ENCODE peak calls at places on chromosomes 6 and 20, in six cellular contexts. K, B, L, T, P and A are unnamed samples.

GRCh38 chr6:135289816-135290215 is 108.7 kb downstream of the MYB start:
- DNase-seq in T (no peak), P (peak; percentile 61), K (no peak), L (no peak), B (no peak), A (no peak)

GRCh38 chr6:111871725-111872520 is 1.3 kb downstream of the FYN start:
- DNase-seq in K (peak; percentile 8), P (peak; percentile 55), L (peak; percentile 53), T (no peak), B (no peak), A (no peak)

GRCh38 chr20:32344835-32345506 is 13.2 kb upstream of the ASXL1 start:
- DNase-seq in K (peak; percentile 6), P (peak; percentile 20), T (no peak), L (no peak), B (no peak), A (peak; percentile 57)

GRCh38 chr6:46421239-46421638 is 70.0 kb downstream of the RCAN2 start:
- DNase-seq in P (peak; percentile 15), T (no peak), B (no peak), L (no peak), K (no peak), A (no peak)

GRCh38 chr20:54366669-54367068 is 108.7 kb upstream of the DOK5 start:
- DNase-seq in L (no peak), B (no peak), K (no peak), P (no peak), T (no peak), A (no peak)

GRCh38 chr20:36303020-36303595 is 3.0 kb upstream of the DLGAP4 start:
- DNase-seq in K (no peak), B (peak; percentile 37), L (no peak), T (no peak), P (no peak), A (no peak)

GRCh38 chr6:33279971-33280511 is 3.1 kb downstream of the B3GALT4 start:
- DNase-seq in K (no peak), B (peak; percentile 63), L (no peak), P (peak; percentile 69), T (no peak), A (no peak)

GRCh38 chr6:129929433-129929832 is 68.3 kb upstream of the TMEM244 start:
- DNase-seq in T (no peak), L (no peak), K (no peak), P (peak; percentile 97), B (no peak), A (no peak)

GRCh38 chr6:95593025-95593424 is 15.7 kb downstream of the MANEA start:
- DNase-seq in L (no peak), B (no peak), P (no peak), T (no peak), K (no peak), A (no peak)

GRCh38 chr6:5084787-5085637 is at the start of gene PPP1R3G:
- DNase-seq in P (peak; percentile 58), T (no peak), L (no peak), B (peak; percentile 55), K (peak; percentile 45), A (no peak)

GRCh38 chr6:107769053-107769658 is 55.0 kb downstream of the SCML4 start:
- DNase-seq in L (no peak), T (no peak), K (no peak), P (no peak), B (no peak), A (no peak)

GRCh38 chr6:46056906-46057529 is 41.4 kb upstream of the CLIC5 start:
- DNase-seq in K (no peak), T (no peak), L (no peak), B (no peak), P (no peak), A (no peak)

GRCh38 chr20:37352611-37352980 is 6.7 kb downstream of the SRC start:
- DNase-seq in B (no peak), K (no peak), L (no peak), P (no peak), T (no peak), A (peak; percentile 79)

GRCh38 chr6:168363811-168364792 is 44.5 kb upstream of the DACT2 start:
- DNase-seq in B (no peak), P (no peak), K (no peak), L (no peak), T (no peak), A (no peak)

DNA sequence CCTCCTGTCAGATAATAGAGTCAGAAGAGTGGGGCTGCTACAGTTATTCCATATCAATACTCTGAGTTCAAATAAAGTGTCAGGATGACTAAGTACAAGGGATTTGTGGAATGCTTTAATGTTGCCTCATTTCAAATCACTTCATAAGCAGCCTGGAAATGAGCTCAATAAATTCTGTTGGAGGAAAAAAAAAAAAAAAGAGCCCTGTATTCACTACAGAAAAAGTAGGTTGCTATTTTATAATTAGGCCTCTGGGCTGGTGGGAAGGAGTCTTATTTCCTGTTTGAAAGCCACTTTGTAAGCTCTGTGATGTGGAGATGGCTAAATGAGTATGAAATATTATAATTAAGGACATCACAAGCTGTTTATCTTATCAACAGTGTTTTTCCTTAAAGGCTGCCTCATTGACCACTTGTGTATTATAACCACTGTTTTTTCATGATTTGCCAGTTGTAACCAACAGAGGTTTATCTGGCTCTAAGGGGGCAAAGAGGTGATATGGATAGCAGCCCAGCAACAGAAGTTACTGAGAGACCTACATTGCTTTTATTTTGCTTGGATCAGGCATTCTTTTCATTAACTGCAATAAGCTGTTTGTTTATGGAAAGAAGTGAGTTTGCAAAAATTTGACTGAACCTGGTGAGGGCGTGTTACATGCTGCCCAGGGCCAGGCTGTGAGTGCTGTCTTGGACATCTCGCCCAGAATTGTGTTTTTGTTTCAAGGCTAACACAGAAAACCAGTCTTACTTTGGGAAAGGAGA is 563.2 kb upstream of the MAP3K7 start:
- DNase-seq in K (no peak), B (no peak), P (peak; percentile 87), T (no peak), L (no peak), A (no peak)
- H3K27ac ChIP-seq in K (no peak overlapping the region), B (no peak overlapping the region), P (peak overlapping the region; percentile 90), T (no peak overlapping the region), L (no peak overlapping the region), A (no peak overlapping the region)

DNA sequence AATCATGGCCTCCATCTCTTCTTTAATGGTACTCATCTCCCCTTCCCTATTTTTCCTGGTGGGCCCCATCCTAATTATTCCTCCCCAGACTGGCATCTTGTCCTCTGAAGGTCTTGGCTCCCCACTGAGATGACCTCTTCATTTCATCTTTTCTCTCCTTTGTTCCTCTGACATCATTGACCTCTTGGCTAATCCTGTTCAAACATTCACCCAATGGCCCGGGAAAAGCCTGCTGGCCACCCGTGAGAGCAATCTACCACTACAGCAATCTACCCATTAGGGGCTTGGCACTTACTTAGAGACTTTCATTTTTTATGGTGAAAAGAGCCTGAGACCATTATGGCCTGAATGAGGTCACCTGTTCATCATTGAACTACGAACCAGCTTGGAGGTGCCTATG is 130.8 kb downstream of the DNAH8 start:
- DNase-seq in L (no peak), T (no peak), K (no peak), P (no peak), B (no peak), A (no peak)
- H3K4me1 ChIP-seq in L (no peaks in the 10 kb centered on the region), T (no peaks in the 10 kb centered on the region), K (no peaks in the 10 kb centered on the region), P (no peaks in the 10 kb centered on the region), B (no peaks in the 10 kb centered on the region), A (no peaks in the 10 kb centered on the region)

DNA sequence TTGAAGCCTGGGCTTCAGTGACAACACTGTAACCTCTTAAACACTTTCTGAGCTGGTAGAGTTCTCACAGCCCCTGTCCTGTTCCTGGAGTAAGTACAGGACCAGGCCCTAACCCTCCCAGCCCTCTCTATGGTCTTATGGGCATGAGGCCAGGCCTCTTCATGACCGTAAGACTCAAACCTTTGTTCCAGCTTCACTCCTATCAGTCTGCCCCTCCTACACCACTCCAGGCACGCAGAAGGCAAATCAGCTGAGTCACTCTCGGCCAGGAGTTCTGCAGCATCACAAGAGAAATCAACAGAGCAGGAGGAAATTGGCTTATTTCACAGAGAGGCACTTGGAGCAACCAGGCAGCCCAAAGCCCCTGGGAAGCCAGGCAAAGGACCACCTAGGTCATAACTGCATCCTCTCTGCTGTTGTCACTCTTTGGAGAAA is 25.3 kb upstream of the CHD6 start:
- DNase-seq in P (peak; percentile 70), L (no peak), K (peak; percentile 64), B (peak; percentile 57), T (no peak), A (no peak)
- H3K27ac ChIP-seq in P (peak overlapping the region; percentile 30), L (peak overlapping the region; percentile 21), K (peak overlapping the region; percentile 1), B (no peak overlapping the region), T (no peak overlapping the region), A (no peak overlapping the region)

GRCh38 chr6:114713690-114714089 is 370.9 kb upstream of the HS3ST5 start:
- DNase-seq in T (no peak), P (no peak), B (no peak), K (no peak), L (no peak), A (no peak)
- H3K4me1 ChIP-seq in T (no peaks in the 10 kb centered on the region), P (no peaks in the 10 kb centered on the region), B (no peaks in the 10 kb centered on the region), K (no peaks in the 10 kb centered on the region), L (no peaks in the 10 kb centered on the region), A (no peaks in the 10 kb centered on the region)

DNA sequence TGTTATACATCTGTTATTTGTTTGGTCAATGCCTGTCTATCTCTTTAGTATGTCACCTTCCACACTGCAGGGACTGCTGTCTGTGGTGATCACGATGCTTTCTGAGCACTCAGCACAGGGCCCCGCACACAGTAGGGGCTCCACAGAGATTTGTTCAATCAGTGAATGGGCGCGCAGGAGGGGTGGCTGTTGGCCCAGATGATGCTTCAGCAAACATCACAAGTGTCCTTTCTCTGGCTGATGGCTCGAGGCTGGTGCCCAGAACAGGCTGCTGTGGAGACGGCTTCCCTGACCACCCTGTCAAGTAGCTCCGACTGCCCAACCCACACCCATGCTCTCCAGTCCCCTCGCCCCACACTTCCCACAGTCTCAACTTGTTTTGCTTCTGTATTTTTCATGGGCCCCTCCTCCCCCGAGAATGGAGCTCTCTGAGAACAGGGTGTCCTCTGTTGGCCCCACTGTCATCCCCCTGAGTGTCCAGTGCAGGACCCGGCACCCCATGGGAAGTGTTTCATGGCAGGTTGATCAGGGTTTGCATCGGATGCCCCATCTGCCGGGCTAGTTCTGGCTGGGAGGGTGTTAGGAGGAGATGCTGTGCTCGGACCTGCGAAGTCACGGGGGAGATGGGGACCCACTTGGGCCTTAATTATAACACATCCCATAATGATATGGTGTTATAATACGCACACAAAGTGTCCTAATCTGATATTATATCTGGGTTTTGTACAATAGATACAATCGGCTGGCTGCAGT is 32.1 kb downstream of the CEBPB start:
- DNase-seq in B (no peak), P (no peak), K (no peak), L (peak; percentile 22), T (no peak), A (no peak)
- H3K27ac ChIP-seq in B (no peak overlapping the region), P (no peak overlapping the region), K (no peak overlapping the region), L (no peak overlapping the region), T (no peak overlapping the region), A (peak overlapping the region; percentile 44)

GRCh38 chr6:153595903-153596302 is 443.1 kb upstream of the OPRM1 start:
- DNase-seq in T (no peak), B (no peak), K (no peak), P (no peak), L (no peak), A (no peak)

GRCh38 chr6:153588328-153588727 is 450.7 kb upstream of the OPRM1 start:
- DNase-seq in T (no peak), K (no peak), B (no peak), P (no peak), L (no peak), A (no peak)

GRCh38 chr6:153591165-153591564 is 447.9 kb upstream of the OPRM1 start:
- DNase-seq in L (no peak), B (no peak), K (no peak), T (no peak), P (no peak), A (no peak)
- H3K4me1 ChIP-seq in L (no peaks in the 10 kb centered on the region), B (no peaks in the 10 kb centered on the region), K (no peaks in the 10 kb centered on the region), T (no peaks in the 10 kb centered on the region), P (no peaks in the 10 kb centered on the region), A (peaks cover 2% of the 10 kb centered on the region)